ENCODE peak calls at places on chromosomes 1 and 21, in five cellular contexts. M is mesenchymal stem cell, F is IMR-90, L is H1, Q is neuronal stem cell. Z is an unnamed sample.

GRCh38 chr1:80217377-80217986 is 1211.0 kb upstream of the ADGRL4 start:
- DNase-seq in L (no peak), M (peak; percentile 74), Q (peak; percentile 5), F (peak; percentile 71), Z (peak; percentile 39)

GRCh38 chr1:204574016-204574855 is 58.0 kb downstream of the MDM4 start:
- DNase-seq in Q (no peak), L (no peak), M (no peak), F (no peak), Z (peak; percentile 57)

GRCh38 chr1:77533660-77534295 is 148.7 kb downstream of the ZZZ3 start:
- DNase-seq in F (peak; percentile 75), L (peak; percentile 66), Q (peak; percentile 52), M (peak; percentile 67), Z (peak; percentile 69)

GRCh38 chr21:39852726-39853510 is 14.3 kb upstream of the PCP4 start:
- DNase-seq in F (no peak), M (no peak), L (no peak), Q (no peak), Z (no peak)

GRCh38 chr1:89986020-89986419 is 8.9 kb upstream of the ZNF326 start:
- DNase-seq in M (peak; percentile 31), Q (no peak), L (no peak), F (no peak), Z (no peak)

GRCh38 chr1:228150021-228150457 is 309 bp downstream of the GJC2 start:
- DNase-seq in F (no peak), L (no peak), M (no peak), Q (no peak), Z (no peak)

GRCh38 chr1:208192989-208193388 is 51.2 kb downstream of the PLXNA2 start:
- DNase-seq in F (peak; percentile 47), M (peak; percentile 73), Q (no peak), L (no peak), Z (no peak)

GRCh38 chr1:200917291-200917817 is 22.7 kb downstream of the INAVA start:
- DNase-seq in Q (no peak), L (no peak), F (no peak), M (no peak), Z (no peak)

GRCh38 chr1:173330149-173330951 is 123.2 kb upstream of the TNFSF4 start:
- DNase-seq in M (peak; percentile 76), F (peak; percentile 83), L (no peak), Q (no peak), Z (peak; percentile 17)

GRCh38 chr1:153375511-153375910 is at the start of gene S100A12:
- DNase-seq in F (peak; percentile 70), L (no peak), M (peak; percentile 2), Q (no peak), Z (no peak)

GRCh38 chr1:64263335-64263734 is 59.9 kb downstream of the UBE2U start:
- DNase-seq in Q (no peak), M (no peak), L (no peak), F (no peak), Z (no peak)

GRCh38 chr1:30313584-30313983 is 409.8 kb downstream of the MATN1 start:
- DNase-seq in M (no peak), F (no peak), Q (no peak), L (peak; percentile 26), Z (no peak)

GRCh38 chr1:30313176-30313575 is 410.2 kb downstream of the MATN1 start:
- DNase-seq in Q (no peak), L (peak; percentile 28), F (no peak), M (no peak), Z (no peak)

GRCh38 chr1:30316056-30316455 is 407.3 kb downstream of the MATN1 start:
- DNase-seq in M (no peak), F (no peak), Q (no peak), L (no peak), Z (no peak)

GRCh38 chr1:30314591-30314990 is 408.8 kb downstream of the MATN1 start:
- DNase-seq in M (no peak), Q (no peak), F (no peak), L (peak; percentile 24), Z (no peak)

DNA sequence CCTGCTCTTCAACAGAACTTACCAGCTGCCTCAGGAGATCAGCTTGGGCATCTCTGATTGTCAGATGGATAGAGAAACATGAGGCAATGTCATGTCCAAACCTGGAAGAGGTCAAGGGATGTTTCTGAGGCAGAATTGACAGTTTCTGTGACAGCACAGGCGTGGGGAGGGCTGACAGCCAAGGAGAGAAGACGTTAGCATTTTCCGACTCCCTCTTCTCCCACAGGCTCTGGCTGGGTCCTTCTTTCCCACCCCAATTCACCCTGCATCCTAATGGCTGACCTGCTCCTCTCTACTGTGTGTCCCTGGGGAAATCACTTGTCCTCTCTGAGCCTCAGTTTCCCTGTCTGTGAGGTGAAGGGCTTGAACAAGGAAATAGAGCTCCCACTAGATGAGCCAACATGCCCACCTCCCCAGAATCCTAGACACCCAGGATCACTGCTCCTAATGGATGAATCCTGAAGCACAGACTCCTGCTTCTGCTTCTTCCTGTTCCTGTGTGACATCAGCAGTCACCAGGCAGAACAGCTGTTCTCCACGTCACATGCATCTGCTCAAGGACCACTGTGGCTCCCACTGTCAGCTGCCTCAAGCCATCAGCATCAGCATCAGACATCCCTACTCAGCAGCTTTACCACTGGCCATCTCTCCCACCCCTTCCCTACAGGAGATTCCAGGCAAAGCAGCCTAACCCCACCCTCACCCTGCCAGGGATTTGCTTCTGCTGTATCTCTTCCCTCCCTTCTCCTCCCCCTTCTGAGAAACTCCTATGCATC is 408.0 kb downstream of the MATN1 start:
- DNase-seq in F (peak; percentile 5), M (no peak), Q (no peak), L (peak; percentile 33), Z (peak; percentile 30)
- H3K23ac ChIP-seq in F (no peak overlapping the region), M (no peak overlapping the region), Q (no peak overlapping the region), L (no peak overlapping the region), Z (no peak overlapping the region)

DNA sequence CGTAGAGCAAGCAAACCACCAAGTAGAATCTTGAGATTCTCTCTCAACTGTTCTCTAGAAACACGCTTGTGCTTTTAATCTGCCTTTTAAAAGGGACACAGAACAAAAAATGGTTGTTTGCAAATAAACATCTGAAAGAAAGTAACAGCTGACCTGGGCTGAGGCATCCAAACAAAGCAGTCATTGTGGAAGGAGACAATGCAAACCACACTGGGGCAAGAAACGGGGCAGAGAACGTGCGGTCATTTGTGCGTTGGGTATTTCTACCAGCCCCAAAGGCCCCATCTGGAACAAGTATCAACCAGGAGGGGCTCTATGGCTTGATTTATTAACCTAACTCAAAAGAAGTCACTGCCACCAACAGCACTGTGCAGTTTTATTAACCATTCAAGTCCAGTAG is 6.0 kb downstream of the STMN1 start:
- DNase-seq in L (no peak), M (no peak), Q (no peak), F (no peak), Z (no peak)
- H3K27ac ChIP-seq in L (no peak overlapping the region), M (no peak overlapping the region), Q (no peak overlapping the region), F (no peak overlapping the region), Z (no peak overlapping the region)

DNA sequence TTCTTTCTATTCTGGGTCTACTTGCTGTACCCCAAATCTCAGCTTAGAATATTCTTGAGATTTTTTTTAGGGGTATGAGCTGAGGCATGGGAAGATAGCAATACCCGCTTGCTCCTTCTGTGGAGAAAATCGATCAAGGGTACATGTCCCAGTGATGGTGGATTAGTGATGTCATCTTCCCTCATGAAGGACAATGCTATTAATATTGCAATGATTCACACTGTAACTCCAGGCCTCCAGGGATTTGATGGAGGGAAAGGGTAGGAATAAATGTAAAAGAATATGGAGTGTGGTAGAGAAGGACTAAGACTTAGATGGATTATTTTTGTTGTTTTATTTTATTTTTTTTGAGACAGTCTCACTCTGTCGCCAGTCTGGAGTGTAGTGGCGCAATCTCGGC is 47.4 kb downstream of the XCL1 start:
- DNase-seq in Q (no peak), M (no peak), F (no peak), L (no peak), Z (no peak)
- H3K4me3 ChIP-seq in Q (no peak overlapping the region), M (no peak overlapping the region), F (no peak overlapping the region), L (no peak overlapping the region), Z (no peak overlapping the region)

DNA sequence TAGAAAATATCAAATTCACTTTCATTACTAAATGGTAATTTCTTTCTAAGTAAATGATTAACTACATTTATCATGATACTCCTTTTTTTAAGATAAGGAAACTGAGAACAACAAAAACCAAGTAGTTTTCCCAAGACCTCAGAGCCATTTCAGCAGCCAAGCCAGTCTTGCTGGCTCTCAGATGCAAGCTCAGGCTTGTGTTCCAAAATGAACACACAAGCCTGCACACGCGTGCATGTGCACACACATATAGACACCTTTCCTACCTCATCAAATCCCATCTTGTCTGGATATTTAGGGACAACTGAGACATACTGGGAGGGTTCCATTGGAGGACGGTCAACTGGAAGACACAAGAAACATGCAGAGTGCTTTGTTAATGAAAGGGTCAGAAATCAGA is 83.0 kb downstream of the COLGALT2 start:
- DNase-seq in L (no peak), F (no peak), Q (no peak), M (no peak), Z (no peak)
- H3K23ac ChIP-seq in L (no peak overlapping the region), F (no peak overlapping the region), Q (no peak overlapping the region), M (no peak overlapping the region), Z (no peak overlapping the region)